ENCODE peak calls at places on chromosomes 13 and 19, in four cellular contexts. D is H1, X is K562, G is HepG2. L is an unnamed sample.
A peak's percentile ranks its signal among the peaks of the same experiment; 100 is the strongest.

GRCh38 chr19:3381701-3382372 is 15.5 kb downstream of the NFIC start:
- DNase-seq in D (no peak), X (no peak), G (no peak), L (no peak)

GRCh38 chr19:56637976-56638555 is 4.9 kb upstream of the SMIM17 start:
- DNase-seq in D (peak; percentile 85), X (peak; percentile 51), G (peak; percentile 54), L (no peak)

GRCh38 chr13:42525035-42525504 is 48.9 kb upstream of the TNFSF11 start:
- DNase-seq in D (no peak), X (no peak), G (no peak), L (no peak)

GRCh38 chr13:19587635-19588300 is 26.4 kb upstream of the TPTE2 start:
- DNase-seq in D (no peak), X (peak; percentile 26), G (peak; percentile 70), L (no peak)

GRCh38 chr19:10935371-10936059 is 6.9 kb downstream of the TIMM29 start:
- DNase-seq in D (no peak), X (peak; percentile 58), G (no peak), L (no peak)

GRCh38 chr19:18415177-18415867 is 3.9 kb upstream of the SSBP4 start:
- DNase-seq in D (no peak), X (peak; percentile 70), G (no peak), L (no peak)

GRCh38 chr13:39326471-39326870 is 276.5 kb downstream of the LHFPL6 start:
- DNase-seq in D (no peak), X (no peak), G (no peak), L (no peak)

GRCh38 chr13:24271611-24272451 is 37.5 kb upstream of the C1QTNF9 start:
- DNase-seq in D (no peak), X (no peak), G (peak; percentile 68), L (peak; percentile 70)

GRCh38 chr13:74710006-74710405 is 575.8 kb upstream of the KLF12 start:
- DNase-seq in D (no peak), X (no peak), G (no peak), L (no peak)

GRCh38 chr13:74715718-74716117 is 581.5 kb upstream of the KLF12 start:
- DNase-seq in D (no peak), X (no peak), G (no peak), L (no peak)
- TF ChIP-seq CHD2 in D (no peak), X (no peak), G (no peak), L (no peak)

GRCh38 chr19:33558846-33559245 is 37.3 kb upstream of the PEPD start:
- DNase-seq in D (no peak), X (no peak), G (no peak), L (no peak)

GRCh38 chr19:33559996-33560395 is 38.4 kb upstream of the PEPD start:
- DNase-seq in D (no peak), X (no peak), G (no peak), L (no peak)

GRCh38 chr19:33557720-33558119 is 36.1 kb upstream of the PEPD start:
- DNase-seq in D (no peak), X (no peak), G (no peak), L (no peak)

GRCh38 chr19:33562636-33563035 is 41.0 kb upstream of the PEPD start:
- DNase-seq in D (no peak), X (no peak), G (no peak), L (no peak)

DNA sequence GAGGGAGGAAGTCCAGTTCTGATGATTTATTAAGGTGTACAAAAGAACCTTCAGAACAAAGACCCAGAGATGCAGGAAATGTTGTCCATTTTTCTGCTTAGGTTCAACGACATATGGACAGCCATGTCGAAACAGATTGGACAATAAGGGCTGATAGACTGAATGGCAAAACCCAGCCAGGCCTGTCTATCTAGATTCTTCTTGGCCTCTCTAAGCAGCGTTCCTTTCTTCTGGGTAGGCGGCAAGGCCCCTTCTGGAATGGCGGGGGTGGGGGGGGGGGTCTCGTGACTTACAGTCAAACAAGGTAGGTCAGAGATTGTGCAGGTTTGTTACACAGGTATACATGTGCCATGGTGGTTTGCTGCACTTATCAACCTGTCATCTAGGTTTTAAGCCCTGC is 39.7 kb upstream of the PEPD start:
- DNase-seq in D (no peak), X (no peak), G (no peak), L (no peak)
- TF ChIP-seq SRF in D (no peak), X (no peak), G (no peak), L (no peak)

GRCh38 chr13:28093871-28094270 is 6.5 kb downstream of the FLT3 start:
- DNase-seq in D (no peak), X (no peak), G (no peak), L (no peak)
- TF ChIP-seq SIN3A in D (no peak), X (no peak), G (no peak), L (no peak)

GRCh38 chr13:113789167-113789566 is 30.1 kb downstream of the TMEM255B start:
- DNase-seq in D (no peak), X (no peak), G (no peak), L (no peak)

GRCh38 chr13:113792236-113792770 is 33.3 kb downstream of the TMEM255B start:
- DNase-seq in D (no peak), X (no peak), G (no peak), L (no peak)

GRCh38 chr13:113791761-113792160 is 32.7 kb downstream of the TMEM255B start:
- DNase-seq in D (no peak), X (no peak), G (no peak), L (no peak)

GRCh38 chr13:113792821-113793717 is 34.0 kb downstream of the TMEM255B start:
- DNase-seq in D (no peak), X (no peak), G (no peak), L (no peak)

DNA sequence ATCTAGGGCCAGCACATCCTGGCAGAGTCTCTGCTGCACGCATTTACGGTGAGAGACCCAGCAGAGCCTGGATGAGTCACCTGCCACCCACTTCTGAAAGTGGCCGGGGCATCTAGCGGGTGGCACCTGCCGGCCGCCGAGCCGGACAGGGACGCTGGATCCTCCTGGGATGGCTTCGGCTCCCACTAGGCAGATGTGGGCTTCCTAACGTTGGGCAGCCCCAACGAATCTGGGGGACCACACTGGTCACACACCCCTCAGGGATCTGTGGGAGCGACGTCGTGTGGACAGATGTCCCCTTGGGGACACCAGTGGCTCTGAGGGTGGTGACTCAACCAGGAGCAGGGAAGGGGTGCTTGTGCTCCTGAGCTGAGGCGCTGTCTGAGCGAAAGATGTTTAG is 32.2 kb downstream of the TMEM255B start:
- DNase-seq in D (no peak), X (no peak), G (no peak), L (no peak)
- TF ChIP-seq CHD2 in D (no peak), X (no peak), G (no peak), L (no peak)

DNA sequence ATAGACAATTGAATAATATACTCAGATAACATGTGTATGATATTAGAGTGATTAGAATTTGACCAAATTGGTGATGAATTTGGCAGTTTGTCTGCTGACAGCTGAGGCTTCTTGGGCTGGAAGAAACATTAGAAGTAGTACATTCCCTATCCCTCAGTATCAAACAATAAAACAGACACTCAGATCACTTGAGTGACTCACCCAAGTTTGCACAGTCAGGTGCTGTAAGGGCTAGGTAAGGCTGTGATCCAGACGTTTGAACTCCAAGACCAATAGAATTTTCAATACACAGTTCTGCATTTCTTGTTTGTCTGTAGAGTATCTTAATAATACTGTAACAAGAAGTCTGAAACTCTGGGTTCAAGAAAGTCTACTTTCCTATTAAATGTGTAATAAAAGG is 223.5 kb downstream of the POSTN start:
- DNase-seq in D (no peak), X (no peak), G (no peak), L (no peak)
- TF ChIP-seq SRF in D (no peak), X (no peak), G (no peak), L (no peak)

DNA sequence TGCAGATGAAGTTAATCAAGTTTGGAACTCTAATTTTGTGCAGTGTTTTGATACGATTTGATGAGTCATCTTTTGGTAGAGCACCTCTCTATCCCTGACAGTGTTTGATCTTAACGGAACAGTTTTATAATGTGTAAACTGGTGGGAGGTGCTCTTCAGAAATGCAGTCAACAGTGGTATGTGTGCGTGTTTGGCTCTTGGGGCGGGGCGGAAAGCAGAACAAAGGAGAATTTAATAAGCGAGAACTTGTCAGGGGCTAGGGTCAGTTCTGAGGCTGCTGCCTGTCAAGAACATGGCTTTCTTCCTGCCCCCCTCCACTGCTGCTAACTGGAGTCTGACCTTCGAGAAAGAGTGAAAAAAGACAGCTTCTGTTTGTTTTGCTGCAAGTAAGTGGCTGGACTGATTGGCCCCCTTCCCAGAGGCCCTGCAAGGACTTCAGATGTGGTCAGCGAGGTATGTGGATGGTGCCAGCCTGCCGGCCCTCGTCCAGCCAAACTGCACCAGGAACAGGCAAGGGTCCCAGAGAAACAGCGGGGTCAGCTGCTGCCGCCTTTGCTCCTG is 40.8 kb downstream of the BBC3 start:
- DNase-seq in D (no peak), X (no peak), G (peak; percentile 96), L (no peak)
- TF ChIP-seq SIN3A in D (no peak), X (no peak), G (peak; percentile 20), L (no peak)

GRCh38 chr13:40565282-40566148 is 100.9 kb downstream of the FOXO1 start:
- DNase-seq in D (no peak), X (no peak), G (no peak), L (no peak)
- TF ChIP-seq CHD2 in D (no peak), X (no peak), G (no peak), L (no peak)

GRCh38 chr13:78326608-78327007 is 276.7 kb downstream of the POU4F1 start:
- DNase-seq in D (no peak), X (no peak), G (no peak), L (no peak)
- TF ChIP-seq SRF in D (no peak), X (no peak), G (no peak), L (no peak)

L was measured in GM12878.